ENCODE peak calls at places on chromosomes 1 and 21, in nine cellular contexts. X, F, N, U, A, C, Y, M and V are unnamed samples.

GRCh38 chr1:46529031-46529630 is 22.3 kb downstream of the KNCN start:
- DNase-seq in X (no peak), N (no peak), Y (no peak), U (no peak), A (no peak), F (no peak), C (no peak), M (no peak), V (no peak)

GRCh38 chr1:35615440-35615839 is 25.9 kb downstream of the PSMB2 start:
- DNase-seq in N (no peak), C (no peak), Y (no peak), U (no peak), X (no peak), M (no peak), F (no peak), A (no peak), V (no peak)

GRCh38 chr1:206646504-206646903 is 11.2 kb downstream of the DYRK3 start:
- DNase-seq in Y (no peak), F (no peak), U (no peak), C (no peak), X (no peak), N (no peak), A (no peak), M (no peak), V (no peak)

GRCh38 chr1:228795578-228795977 is 60.3 kb downstream of the RHOU start:
- DNase-seq in U (no peak), Y (no peak), X (no peak), M (no peak), C (no peak), N (no peak), F (no peak), A (no peak), V (no peak)

GRCh38 chr1:15923241-15923640 is 52.7 kb downstream of the ZBTB17 start:
- DNase-seq in C (peak), A (no peak), N (no peak), X (no peak), U (no peak), Y (peak), M (no peak), F (no peak), V (peak)

GRCh38 chr1:241048558-241048957 is 308.4 kb downstream of the RGS7 start:
- DNase-seq in U (peak), F (no peak), A (no peak), Y (no peak), X (no peak), N (no peak), C (no peak), M (no peak), V (no peak)

GRCh38 chr1:243706563-243706962 is 143.5 kb downstream of the AKT3 start:
- DNase-seq in X (no peak), M (no peak), Y (no peak), C (no peak), U (no peak), F (no peak), A (no peak), N (no peak), V (no peak)

GRCh38 chr1:85838238-85838637 is 130.0 kb upstream of the ZNHIT6 start:
- DNase-seq in C (no peak), Y (no peak), F (no peak), A (no peak), N (no peak), X (no peak), U (no peak), M (no peak), V (no peak)

GRCh38 chr1:237309595-237310118 is 267.7 kb downstream of the RYR2 start:
- DNase-seq in X (no peak), Y (no peak), A (no peak), C (no peak), N (no peak), M (no peak), F (no peak), U (no peak), V (no peak)

GRCh38 chr1:207848234-207848633 is 62.7 kb downstream of the CD34 start:
- DNase-seq in U (no peak), F (no peak), X (no peak), C (peak), A (no peak), Y (peak), M (no peak), N (no peak), V (peak)

GRCh38 chr1:9397984-9398526 is 105.4 kb downstream of the SPSB1 start:
- DNase-seq in F (no peak), N (no peak), M (no peak), X (no peak), C (peak), Y (no peak), A (no peak), U (no peak), V (peak)

GRCh38 chr1:200895801-200896570 is 1.3 kb downstream of the INAVA start:
- DNase-seq in C (no peak), Y (no peak), X (no peak), U (no peak), F (no peak), N (no peak), A (no peak), M (no peak), V (no peak)

GRCh38 chr21:26565105-26565504 is 8.0 kb downstream of the CYYR1 start:
- DNase-seq in N (no peak), A (no peak), M (no peak), C (no peak), F (no peak), Y (no peak), X (no peak), U (no peak), V (no peak)

GRCh38 chr1:220219136-220219442 is 53.2 kb downstream of the RAB3GAP2 start:
- DNase-seq in M (no peak), U (no peak), F (no peak), N (no peak), Y (peak), A (no peak), X (no peak), C (no peak), V (no peak)

GRCh38 chr1:40712997-40713396 is 21.5 kb downstream of the NFYC start:
- DNase-seq in C (no peak), A (no peak), M (no peak), F (no peak), N (no peak), X (peak), U (no peak), Y (no peak), V (peak)

GRCh38 chr21:33325222-33326067 is 675 bp downstream of the IFNAR1 start:
- DNase-seq in A (peak), U (peak), X (peak), C (peak), N (no peak), M (peak), Y (peak), F (peak), V (peak)

GRCh38 chr1:109979489-109980091 is 5.0 kb upstream of the AHCYL1 start:
- DNase-seq in X (no peak), U (no peak), M (no peak), F (no peak), N (no peak), A (no peak), Y (peak), C (peak), V (peak)

GRCh38 chr1:88276158-88276557 is 407.9 kb upstream of the PKN2 start:
- DNase-seq in X (no peak), A (no peak), N (no peak), U (no peak), M (no peak), F (no peak), C (peak), Y (peak), V (no peak)

GRCh38 chr21:31803039-31804007 is 69.5 kb upstream of the HUNK start:
- DNase-seq in A (no peak), X (no peak), N (no peak), M (no peak), C (no peak), Y (no peak), F (no peak), U (no peak), V (no peak)

GRCh38 chr1:165147799-165148198 is 208.7 kb downstream of the LMX1A start:
- DNase-seq in N (no peak), A (no peak), Y (no peak), F (no peak), C (no peak), X (no peak), M (no peak), U (no peak), V (no peak)

GRCh38 chr21:17921579-17922530 is 102.7 kb upstream of the C21orf91 start:
- DNase-seq in Y (peak), F (peak), M (no peak), X (no peak), C (peak), A (no peak), N (no peak), U (no peak), V (peak)

GRCh38 chr1:156500578-156500846 is at the start of gene MEF2D:
- DNase-seq in M (no peak), C (no peak), X (no peak), A (no peak), N (no peak), F (no peak), U (no peak), Y (no peak), V (no peak)

GRCh38 chr21:38766987-38767722 is 38.6 kb upstream of the ETS2 start:
- DNase-seq in C (no peak), U (peak), F (no peak), M (no peak), A (peak), X (peak), Y (no peak), N (peak), V (no peak)

GRCh38 chr1:24244519-24245268 is 57.6 kb upstream of the IFNLR1 start:
- DNase-seq in M (no peak), A (no peak), X (no peak), N (no peak), F (no peak), U (no peak), Y (no peak), C (no peak), V (no peak)